ENCODE peak calls at places on chromosomes 3 and 15, in six cellular contexts. One of them, this sample, is unnamed.

GRCh38 chr3:123725652-123726400 is 141.0 kb upstream of the HACD2 start:
- DNase-seq in WERI-Rb-1: no peak
- DNase-seq in colonic mucosa: no peak
- DNase-seq in HepG2: no peak
- DNase-seq in IMR-90: no peak
- DNase-seq in Peyer's patch: no peak
- DNase-seq in this sample: peak

GRCh38 chr15:51731549-51732267 is 5.7 kb downstream of the LYSMD2 start:
- DNase-seq in WERI-Rb-1: no peak
- DNase-seq in colonic mucosa: peak
- DNase-seq in HepG2: no peak
- DNase-seq in IMR-90: peak
- DNase-seq in Peyer's patch: peak
- DNase-seq in this sample: no peak

GRCh38 chr15:63722144-63722543 is 111.6 kb downstream of the HERC1 start:
- DNase-seq in WERI-Rb-1: no peak
- DNase-seq in colonic mucosa: no peak
- DNase-seq in HepG2: no peak
- DNase-seq in IMR-90: no peak
- DNase-seq in Peyer's patch: no peak
- DNase-seq in this sample: no peak

GRCh38 chr3:115549111-115549510 is 74.2 kb upstream of the GAP43 start:
- DNase-seq in WERI-Rb-1: no peak
- DNase-seq in colonic mucosa: no peak
- DNase-seq in HepG2: no peak
- DNase-seq in IMR-90: peak
- DNase-seq in Peyer's patch: no peak
- DNase-seq in this sample: no peak

GRCh38 chr15:68618339-68619302 is 39.8 kb downstream of the CORO2B start:
- DNase-seq in WERI-Rb-1: no peak
- DNase-seq in colonic mucosa: no peak
- DNase-seq in HepG2: no peak
- DNase-seq in IMR-90: peak
- DNase-seq in Peyer's patch: no peak
- DNase-seq in this sample: no peak

GRCh38 chr3:64992462-64993285 is 304.9 kb upstream of the ADAMTS9 start:
- DNase-seq in WERI-Rb-1: no peak
- DNase-seq in colonic mucosa: no peak
- DNase-seq in HepG2: no peak
- DNase-seq in IMR-90: no peak
- DNase-seq in Peyer's patch: no peak
- DNase-seq in this sample: peak

GRCh38 chr15:45790325-45790943 is 155.6 kb downstream of the SQOR start:
- DNase-seq in WERI-Rb-1: peak
- DNase-seq in colonic mucosa: peak
- DNase-seq in HepG2: peak
- DNase-seq in IMR-90: peak
- DNase-seq in Peyer's patch: no peak
- DNase-seq in this sample: peak

GRCh38 chr15:44633603-44634002 is 29.9 kb downstream of the SPG11 start:
- DNase-seq in WERI-Rb-1: no peak
- DNase-seq in colonic mucosa: no peak
- DNase-seq in HepG2: no peak
- DNase-seq in IMR-90: peak
- DNase-seq in Peyer's patch: no peak
- DNase-seq in this sample: no peak

DNA sequence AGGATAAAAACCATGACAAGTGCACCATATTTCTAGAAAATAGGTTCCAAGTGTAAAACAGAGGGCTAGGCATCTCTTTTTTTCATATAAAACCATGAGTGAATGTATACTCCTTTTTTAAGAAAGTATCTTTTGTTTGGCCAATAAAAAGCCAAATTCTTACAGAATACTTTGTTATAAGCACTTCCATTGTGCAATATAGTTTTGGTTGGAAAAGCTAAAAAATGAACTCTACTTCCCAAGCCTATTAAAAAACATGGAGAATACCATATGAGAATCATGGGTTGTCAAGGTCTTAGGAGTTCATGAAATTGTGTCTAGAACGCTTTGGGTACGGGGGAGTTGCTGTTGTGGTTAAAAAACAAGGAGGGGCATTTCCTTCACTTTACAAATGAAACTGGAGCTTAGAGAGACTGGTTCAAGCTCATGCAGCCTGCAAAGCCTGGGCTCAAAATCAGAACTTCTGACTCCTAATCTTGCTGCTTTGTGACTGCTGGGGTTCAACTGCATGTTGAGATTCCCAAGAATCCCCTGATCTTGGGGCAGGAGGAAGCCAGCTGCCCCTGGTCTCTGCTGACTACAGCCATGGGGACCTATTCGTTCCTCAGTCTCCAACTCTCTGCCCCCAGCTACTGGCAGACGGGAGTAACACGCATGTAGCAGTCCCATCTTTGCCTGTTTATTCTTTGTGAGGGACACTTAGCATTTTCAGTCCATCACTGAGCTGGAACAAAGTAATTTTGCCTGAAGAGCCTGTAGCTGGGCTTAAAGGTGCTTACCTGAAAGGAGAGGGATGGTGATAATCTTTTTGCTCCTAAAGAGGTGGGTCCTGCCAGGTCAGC is 229.1 kb downstream of the CHST2 start:
- DNase-seq in WERI-Rb-1: peak
- DNase-seq in colonic mucosa: no peak
- DNase-seq in HepG2: no peak
- DNase-seq in IMR-90: no peak
- DNase-seq in Peyer's patch: no peak
- DNase-seq in this sample: no peak
- H3K4me3 ChIP-seq in WERI-Rb-1: no peak
- H3K4me3 ChIP-seq in colonic mucosa: no peak
- H3K4me3 ChIP-seq in HepG2: no peak
- H3K4me3 ChIP-seq in IMR-90: no peak
- H3K4me3 ChIP-seq in Peyer's patch: no peak
- H3K4me3 ChIP-seq in this sample: no peak

GRCh38 chr3:111812680-111813079 is 46.4 kb upstream of the PHLDB2 start:
- DNase-seq in WERI-Rb-1: no peak
- DNase-seq in colonic mucosa: no peak
- DNase-seq in HepG2: no peak
- DNase-seq in IMR-90: no peak
- DNase-seq in Peyer's patch: no peak
- DNase-seq in this sample: no peak
- H3K27ac ChIP-seq in WERI-Rb-1: no peak
- H3K27ac ChIP-seq in colonic mucosa: no peak
- H3K27ac ChIP-seq in HepG2: no peak
- H3K27ac ChIP-seq in IMR-90: no peak
- H3K27ac ChIP-seq in Peyer's patch: no peak
- H3K27ac ChIP-seq in this sample: no peak

GRCh38 chr15:91271565-91272153 is 171.6 kb downstream of the SV2B start:
- DNase-seq in WERI-Rb-1: peak
- DNase-seq in colonic mucosa: peak
- DNase-seq in HepG2: peak
- DNase-seq in IMR-90: peak
- DNase-seq in Peyer's patch: peak
- DNase-seq in this sample: peak
- TF ChIP-seq CTCF in WERI-Rb-1: peak
- TF ChIP-seq CTCF in colonic mucosa: peak
- TF ChIP-seq CTCF in HepG2: peak
- TF ChIP-seq CTCF in IMR-90: peak
- TF ChIP-seq CTCF in Peyer's patch: peak
- TF ChIP-seq CTCF in this sample: peak

GRCh38 chr3:139328356-139328755 is 15.5 kb upstream of the MRPS22 start:
- DNase-seq in WERI-Rb-1: no peak
- DNase-seq in colonic mucosa: no peak
- DNase-seq in HepG2: no peak
- DNase-seq in IMR-90: no peak
- DNase-seq in Peyer's patch: no peak
- DNase-seq in this sample: no peak
- H3K4me3 ChIP-seq in WERI-Rb-1: no peak
- H3K4me3 ChIP-seq in colonic mucosa: no peak
- H3K4me3 ChIP-seq in HepG2: no peak
- H3K4me3 ChIP-seq in IMR-90: no peak
- H3K4me3 ChIP-seq in Peyer's patch: no peak
- H3K4me3 ChIP-seq in this sample: no peak